ENCODE peak calls at places on chromosomes 6 and 20, in nine cellular contexts. B is A549, V is cardiac fibroblast, T is fibroblast of mammary gland, Y is AG09309, D is endothelial cell of umbilical vein, Q is Peyer's patch, N is adrenal gland, F is brain microvascular endothelial cell. J is an unnamed sample.

GRCh38 chr20:37504404-37505096 is 16.5 kb upstream of the NNAT start:
- DNase-seq in F (no peak), D (no peak), B (no peak), Q (no peak), N (peak), V (no peak), Y (no peak), T (no peak), J (no peak)

GRCh38 chr20:7505152-7505834 is 435.0 kb downstream of the HAO1 start:
- DNase-seq in Q (no peak), B (no peak), F (no peak), V (no peak), D (no peak), N (no peak), Y (no peak), T (no peak), J (no peak)

GRCh38 chr6:14664112-14664592 is 546.6 kb downstream of the CD83 start:
- DNase-seq in B (no peak), Y (no peak), D (no peak), T (no peak), V (no peak), F (no peak), N (no peak), Q (peak), J (no peak)

GRCh38 chr20:51275816-51276215 is 252.9 kb upstream of the KCNG1 start:
- DNase-seq in F (peak), T (peak), Q (no peak), D (peak), N (no peak), V (peak), Y (peak), B (no peak), J (peak)

GRCh38 chr6:1027795-1028569 is 283.9 kb upstream of the FOXQ1 start:
- DNase-seq in B (no peak), N (no peak), V (no peak), F (no peak), T (no peak), Y (no peak), D (no peak), Q (no peak), J (no peak)

GRCh38 chr20:36493013-36493800 is 48.1 kb upstream of the MYL9 start:
- DNase-seq in B (peak), D (peak), F (no peak), N (no peak), V (no peak), Y (no peak), T (no peak), Q (no peak), J (no peak)

GRCh38 chr6:16769131-16769985 is 8.1 kb upstream of the ATXN1 start:
- DNase-seq in Y (peak), Q (peak), B (peak), N (peak), D (peak), F (peak), V (peak), T (peak), J (peak)

GRCh38 chr6:109713097-109713496 is 22.0 kb downstream of the FIG4 start:
- DNase-seq in N (no peak), V (no peak), T (no peak), B (no peak), Q (no peak), D (no peak), F (no peak), Y (no peak), J (no peak)

GRCh38 chr20:5511930-5512329 is 195.2 kb upstream of the PROKR2 start:
- DNase-seq in T (no peak), V (no peak), Q (no peak), F (no peak), Y (no peak), B (no peak), D (no peak), N (no peak), J (no peak)

GRCh38 chr6:145042559-145042958 is 692.8 kb downstream of the EPM2A start:
- DNase-seq in V (no peak), N (no peak), F (no peak), D (no peak), T (no peak), B (peak), Y (no peak), Q (no peak), J (no peak)

GRCh38 chr20:21396921-21397340 is 395 bp downstream of the NKX2-4 start:
- DNase-seq in Y (no peak), Q (no peak), N (no peak), F (no peak), B (no peak), T (no peak), V (no peak), D (no peak), J (no peak)

GRCh38 chr20:44186201-44186600 is 787 bp downstream of the JPH2 start:
- DNase-seq in T (no peak), D (no peak), V (no peak), B (no peak), N (no peak), Q (no peak), F (no peak), Y (no peak), J (no peak)
- H3K4me3 ChIP-seq in T (no peak), D (no peak), V (no peak), B (peak), N (no peak), Q (peak), F (no peak), Y (peak), J (no peak)

GRCh38 chr6:138297761-138298298 is 79.5 kb upstream of the PBOV1 start:
- DNase-seq in Q (no peak), T (peak), Y (no peak), V (peak), D (no peak), N (no peak), B (no peak), F (no peak), J (peak)
- TF ChIP-seq CTCF in Q (no peak), T (no peak), Y (no peak), V (no peak), D (no peak), N (no peak), B (no peak), F (peak), J (no peak)

DNA sequence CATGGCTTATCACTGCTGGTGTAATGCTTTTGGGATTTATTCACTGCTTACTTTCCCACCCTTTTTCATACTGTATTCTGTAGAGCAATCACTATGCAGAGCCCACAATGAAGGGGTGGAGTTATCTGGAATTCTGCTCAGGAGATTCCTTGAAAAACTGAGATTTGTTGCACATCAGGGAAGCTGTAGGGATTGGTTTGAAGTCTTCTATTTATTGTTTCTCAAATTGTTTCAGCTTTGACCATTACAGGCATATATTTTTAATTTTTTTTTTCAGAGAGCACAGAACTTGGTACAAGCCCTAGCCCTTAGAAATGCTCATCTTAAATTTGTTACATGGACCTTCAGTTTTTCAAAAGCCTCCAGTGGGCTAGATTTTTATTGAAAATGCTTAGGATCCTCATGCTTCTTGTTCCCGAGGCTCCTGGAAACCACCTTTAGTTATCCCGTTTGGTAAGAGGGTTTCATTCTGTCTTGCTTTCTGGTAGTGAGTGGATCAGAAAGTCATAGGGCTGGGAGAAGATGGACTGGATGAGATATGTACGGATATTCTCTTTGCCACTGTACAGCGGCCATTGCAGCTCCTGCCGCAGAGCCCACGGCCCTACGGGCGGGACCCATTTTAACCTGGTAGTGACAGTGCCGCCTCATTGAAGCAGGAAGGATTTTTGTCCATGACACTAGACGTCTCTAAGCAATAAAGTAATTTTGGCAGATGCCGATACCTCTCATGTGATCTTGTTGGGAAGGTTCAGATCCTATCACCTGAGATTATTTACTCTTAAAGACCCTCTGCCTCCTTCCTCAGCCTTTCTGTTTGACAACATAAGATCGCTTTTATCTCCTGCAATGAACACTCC is 45.3 kb upstream of the ZNF184 start:
- DNase-seq in V (no peak), Y (no peak), T (no peak), D (no peak), Q (no peak), F (no peak), N (no peak), B (no peak), J (no peak)
- H3K4me3 ChIP-seq in V (peak), Y (peak), T (peak), D (no peak), Q (peak), F (peak), N (no peak), B (peak), J (peak)

GRCh38 chr20:33262658-33263065 is 20.4 kb upstream of the BPIFB1 start:
- DNase-seq in Q (no peak), Y (no peak), N (peak), T (peak), D (peak), B (peak), V (peak), F (peak), J (peak)
- TF ChIP-seq CTCF in Q (no peak), Y (peak), N (peak), T (peak), D (peak), B (peak), V (peak), F (peak), J (peak)

J was measured in fibroblast of pulmonary artery.